ENCODE peak calls at places on chromosomes 6 and 20, in four cellular contexts. O is stromal cell of bone marrow, U is iPS DF 19.7, F is NCI-H1105. N is an unnamed sample.

GRCh38 chr6:118739976-118740771 is 88.8 kb upstream of the CEP85L start:
- DNase-seq in O (no peak), U (no peak), F (peak; percentile 71), N (no peak)

GRCh38 chr20:33837096-33837830 is 26.1 kb downstream of the CHMP4B start:
- DNase-seq in O (no peak), U (no peak), F (no peak), N (no peak)

GRCh38 chr6:44294832-44295791 is 18.0 kb downstream of the AARS2 start:
- DNase-seq in O (no peak), U (no peak), F (no peak), N (no peak)

GRCh38 chr6:107645740-107646139 is 155.8 kb downstream of the SOBP start:
- DNase-seq in O (no peak), U (no peak), F (no peak), N (no peak)

GRCh38 chr20:1215386-1216170 is 10.3 kb upstream of the RAD21L1 start:
- DNase-seq in O (no peak), U (no peak), F (no peak), N (no peak)

GRCh38 chr6:38813026-38813425 is 97.9 kb downstream of the DNAH8 start:
- DNase-seq in O (no peak), U (no peak), F (no peak), N (no peak)

GRCh38 chr6:75483136-75483952 is 10.3 kb downstream of the FILIP1 start:
- DNase-seq in O (no peak), U (no peak), F (no peak), N (no peak)

GRCh38 chr6:89433637-89434499 is 916 bp downstream of the ANKRD6 start:
- DNase-seq in O (no peak), U (no peak), F (no peak), N (peak; percentile 25)

GRCh38 chr6:138538390-138539031 is 39.2 kb upstream of the NHSL1 start:
- DNase-seq in O (no peak), U (no peak), F (no peak), N (no peak)

GRCh38 chr20:24752612-24753011 is 196.5 kb upstream of the CST7 start:
- DNase-seq in O (no peak), U (no peak), F (no peak), N (no peak)

GRCh38 chr20:60048634-60049578 is 90.7 kb downstream of the CDH26 start:
- DNase-seq in O (no peak), U (no peak), F (no peak), N (no peak)

N was measured in CD4-positive, alpha-beta memory T cell.